ENCODE peak calls at places on chromosomes 5 and 9, in six cellular contexts. M, S, J, D, V and F are unnamed samples. For H3K27me3, H3K36me3 and H3K9me3, the result is how much of the 10 kb centered on the place peaks cover.

GRCh38 chr9:89477395-89477794 is 20.5 kb downstream of the SEMA4D start:
- DNase-seq in D (no peak), J (no peak), S (no peak), V (no peak), M (no peak), F (no peak)

GRCh38 chr9:2420488-2421056 is 201.0 kb upstream of the VLDLR start:
- DNase-seq in D (no peak), M (no peak), J (no peak), S (no peak), V (no peak), F (no peak)

GRCh38 chr5:68423154-68423811 is 207.7 kb downstream of the PIK3R1 start:
- DNase-seq in M (no peak), D (peak), V (no peak), J (no peak), S (no peak), F (no peak)

GRCh38 chr5:177512736-177513380 is 3.2 kb upstream of the DOK3 start:
- DNase-seq in S (no peak), M (no peak), J (no peak), D (no peak), V (no peak), F (no peak)

GRCh38 chr9:86783884-86784283 is 163.4 kb downstream of the GAS1 start:
- DNase-seq in J (no peak), V (peak), D (peak), M (no peak), S (no peak), F (no peak)

GRCh38 chr5:138949223-138949574 is 74.1 kb upstream of the LRRTM2 start:
- DNase-seq in J (no peak), M (no peak), V (no peak), D (no peak), S (no peak), F (no peak)

GRCh38 chr5:95081500-95082355 is 203.2 kb downstream of the MCTP1 start:
- DNase-seq in V (peak), M (no peak), D (peak), S (peak), J (peak), F (peak)

GRCh38 chr5:74598731-74599624 is 41.5 kb downstream of the ENC1 start:
- DNase-seq in J (no peak), M (no peak), D (no peak), V (peak), S (no peak), F (no peak)

GRCh38 chr5:17123010-17123409 is 94.4 kb upstream of the BASP1 start:
- DNase-seq in V (peak), S (no peak), J (no peak), D (peak), M (no peak), F (no peak)

GRCh38 chr9:89781838-89782237 is 177.0 kb downstream of the GADD45G start:
- DNase-seq in M (no peak), V (no peak), D (no peak), J (no peak), S (no peak), F (peak)

GRCh38 chr5:164362021-164362420 is 856.6 kb downstream of the MAT2B start:
- DNase-seq in J (no peak), M (no peak), S (no peak), D (no peak), V (no peak), F (peak)

GRCh38 chr9:94779693-94780290 is 53.3 kb downstream of the AOPEP start:
- DNase-seq in S (no peak), J (no peak), D (no peak), V (no peak), M (no peak), F (no peak)

GRCh38 chr5:59893061-59893435 is 478 bp downstream of the PDE4D start:
- DNase-seq in D (no peak), M (no peak), J (peak), V (no peak), S (no peak), F (no peak)

GRCh38 chr5:123012321-123012720 is 24.2 kb downstream of the PPIC start:
- DNase-seq in S (no peak), M (no peak), D (peak), V (no peak), J (no peak), F (no peak)

GRCh38 chr9:715310-715709 is 126.2 kb upstream of the DMRT1 start:
- DNase-seq in V (peak), J (no peak), S (no peak), M (no peak), D (no peak), F (no peak)

GRCh38 chr9:967851-968641 is 8.4 kb upstream of the DMRT3 start:
- DNase-seq in S (no peak), V (no peak), J (no peak), M (no peak), D (peak), F (peak)

GRCh38 chr9:75889977-75890540 is 414 bp upstream of the PCSK5 start:
- DNase-seq in D (peak), S (no peak), J (no peak), V (peak), M (no peak), F (peak)

GRCh38 chr9:129023036-129023907 is 4.9 kb downstream of the SH3GLB2 start:
- DNase-seq in S (no peak), M (no peak), D (peak), J (no peak), V (peak), F (peak)

GRCh38 chr9:110555971-110556370 is 23.6 kb downstream of the SVEP1 start:
- DNase-seq in S (peak), M (no peak), D (peak), J (no peak), V (peak), F (peak)

GRCh38 chr5:163463063-163463435 is 2.6 kb downstream of the HMMR start:
- DNase-seq in V (no peak), S (no peak), D (no peak), M (no peak), J (no peak), F (no peak)

GRCh38 chr9:38227061-38227540 is 158.1 kb upstream of the SHB start:
- DNase-seq in S (peak), D (peak), J (peak), V (peak), M (no peak), F (peak)

GRCh38 chr9:84276741-84277140 is 63.8 kb downstream of the SLC28A3 start:
- DNase-seq in D (no peak), V (no peak), S (no peak), J (no peak), M (no peak), F (no peak)

GRCh38 chr9:123322771-123323481 is 33.1 kb upstream of the CRB2 start:
- DNase-seq in J (no peak), V (no peak), M (no peak), S (no peak), D (no peak), F (no peak)

GRCh38 chr9:35976726-35977125 is 18.8 kb upstream of the OR2S2 start:
- DNase-seq in M (no peak), J (no peak), V (no peak), S (no peak), D (no peak), F (no peak)

GRCh38 chr5:96302174-96302738 is 130.8 kb downstream of the PCSK1 start:
- DNase-seq in D (no peak), M (no peak), V (no peak), J (no peak), S (no peak), F (no peak)

GRCh38 chr9:87580941-87581438 is 83.3 kb downstream of the DAPK1 start:
- DNase-seq in M (no peak), J (no peak), S (no peak), V (no peak), D (no peak), F (no peak)

GRCh38 chr5:2391566-2391965 is 359.9 kb downstream of the IRX2 start:
- DNase-seq in J (peak), V (no peak), M (no peak), D (no peak), S (no peak), F (no peak)

GRCh38 chr9:135515541-135515951 is 5.7 kb upstream of the LCN1 start:
- DNase-seq in S (no peak), M (no peak), D (no peak), J (peak), V (no peak), F (no peak)

GRCh38 chr9:129237195-129237611 is 59.1 kb upstream of the IER5L start:
- DNase-seq in S (peak), V (peak), D (peak), M (no peak), J (no peak), F (peak)

GRCh38 chr5:68251804-68252648 is 36.5 kb downstream of the PIK3R1 start:
- DNase-seq in M (no peak), V (peak), D (peak), S (no peak), J (no peak), F (no peak)

GRCh38 chr5:72209515-72210115 is 102.3 kb downstream of the MAP1B start:
- DNase-seq in V (peak), D (peak), M (no peak), J (no peak), S (peak), F (no peak)

GRCh38 chr5:72328172-72328571 is 8.0 kb downstream of the PTCD2 start:
- DNase-seq in D (peak), S (no peak), V (peak), J (no peak), M (no peak), F (peak)

GRCh38 chr5:23405316-23406068 is 101.9 kb upstream of the PRDM9 start:
- DNase-seq in S (no peak), M (no peak), V (no peak), D (peak), J (no peak), F (no peak)

GRCh38 chr5:142474426-142474825 is 149.6 kb upstream of the SPRY4 start:
- DNase-seq in D (peak), M (no peak), S (no peak), V (no peak), J (no peak), F (no peak)

GRCh38 chr5:58407042-58407709 is 52.7 kb downstream of the PLK2 start:
- DNase-seq in S (no peak), D (peak), V (peak), J (no peak), M (peak), F (peak)

GRCh38 chr5:129020683-129021082 is 55.4 kb downstream of the SLC27A6 start:
- DNase-seq in J (no peak), V (no peak), D (no peak), S (no peak), M (no peak), F (no peak)
- H3K27me3 ChIP-seq in J (under half), V (under half), D (under half), S (under half), M (under half), F (under half)

GRCh38 chr9:92614763-92615441 is 55.0 kb downstream of the IPPK start:
- DNase-seq in D (peak), S (no peak), M (no peak), J (no peak), V (no peak), F (no peak)
- H3K36me3 ChIP-seq in D (under half), S (under half), M (under half), J (half or more), V (under half), F (half or more)

DNA sequence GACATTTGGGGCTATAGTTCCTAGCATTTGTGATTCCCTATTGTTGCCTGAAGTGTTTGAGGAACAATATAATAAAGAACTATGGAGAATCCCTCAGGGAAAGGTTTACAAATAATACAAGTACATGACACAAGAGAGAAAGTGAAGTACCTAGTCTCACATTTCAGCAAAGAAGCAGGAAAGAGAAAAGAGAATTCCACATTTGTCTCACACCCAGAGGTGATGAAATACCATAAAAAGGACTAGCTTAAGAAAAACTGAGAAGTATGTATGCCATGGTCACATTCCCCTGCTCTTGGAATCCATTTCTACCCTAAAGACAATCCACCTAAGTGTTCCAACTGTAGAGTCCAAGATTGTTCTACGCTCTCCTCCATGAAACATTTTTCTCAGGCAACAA is 79.0 kb upstream of the TARS1 start:
- DNase-seq in S (no peak), J (no peak), D (peak), V (no peak), M (no peak), F (no peak)
- H3K9me3 ChIP-seq in S (under half), J (under half), D (under half), V (under half), M (under half), F (under half)

GRCh38 chr5:14871084-14871572 is 450 bp downstream of the ANKH start:
- DNase-seq in M (no peak), J (peak), S (peak), V (no peak), D (peak), F (peak)
- H3K27me3 ChIP-seq in M (under half), J (under half), S (under half), V (under half), D (under half), F (under half)